ENCODE peak calls at places on chromosomes 5 and 9, in nine cellular contexts. G is mesendoderm, Y is IMR-90, Z is HepG2, B is adipocyte, Q is GM12878, I is SK-N-SH, A is neural progenitor cell, V is fibroblast of lung. F is an unnamed sample.

GRCh38 chr5:95741458-95741857 is 10.3 kb downstream of the RHOBTB3 start:
- DNase-seq in G (no peak), Y (no peak), Z (no peak), B (no peak), Q (no peak), I (no peak), A (no peak), V (no peak), F (no peak)

GRCh38 chr9:129761293-129761900 is 8.6 kb upstream of the PTGES start:
- DNase-seq in G (no peak), Y (peak; percentile 92), Z (no peak), B (peak; percentile 75), Q (no peak), I (no peak), A (no peak), V (peak; percentile 94), F (peak; percentile 50)

GRCh38 chr9:93304574-93305496 is 120.9 kb downstream of the WNK2 start:
- DNase-seq in G (peak; percentile 82), Y (peak; percentile 41), Z (peak; percentile 72), B (peak; percentile 75), Q (no peak), I (peak; percentile 87), A (peak; percentile 81), V (peak; percentile 50), F (peak; percentile 13)

GRCh38 chr9:126489604-126490593 is 123.8 kb upstream of the LMX1B start:
- DNase-seq in G (no peak), Y (no peak), Z (no peak), B (no peak), Q (no peak), I (no peak), A (peak; percentile 20), V (no peak), F (no peak)

GRCh38 chr5:1460054-1460682 is 14.9 kb upstream of the SLC6A3 start:
- DNase-seq in G (no peak), Y (no peak), Z (no peak), B (no peak), Q (no peak), I (peak; percentile 24), A (no peak), V (no peak), F (no peak)

GRCh38 chr5:62593331-62593730 is 14.7 kb downstream of the LRRC70 start:
- DNase-seq in G (no peak), Y (peak; percentile 52), Z (no peak), B (peak; percentile 38), Q (no peak), I (no peak), A (no peak), V (peak; percentile 20), F (no peak)

GRCh38 chr9:88183798-88184495 is 45.7 kb upstream of the SPATA31C2 start:
- DNase-seq in G (no peak), Y (no peak), Z (no peak), B (no peak), Q (no peak), I (no peak), A (no peak), V (no peak), F (peak; percentile 11)

GRCh38 chr5:138022912-138023311 is 10.0 kb downstream of the FAM13B start:
- DNase-seq in G (peak; percentile 44), Y (no peak), Z (no peak), B (no peak), Q (no peak), I (no peak), A (no peak), V (no peak), F (no peak)

GRCh38 chr5:159905496-159905895 is 10.8 kb upstream of the ADRA1B start:
- DNase-seq in G (no peak), Y (peak; percentile 86), Z (no peak), B (peak; percentile 73), Q (no peak), I (no peak), A (no peak), V (peak; percentile 48), F (peak; percentile 99)

GRCh38 chr9:114525505-114525904 is 20.2 kb upstream of the WHRN start:
- DNase-seq in G (no peak), Y (peak; percentile 82), Z (no peak), B (peak; percentile 60), Q (no peak), I (no peak), A (no peak), V (peak; percentile 54), F (peak; percentile 80)

GRCh38 chr5:9058666-9059065 is 487.2 kb downstream of the SEMA5A start:
- DNase-seq in G (no peak), Y (peak; percentile 44), Z (no peak), B (peak; percentile 16), Q (no peak), I (no peak), A (no peak), V (no peak), F (no peak)

GRCh38 chr9:79382044-79382443 is 189.7 kb upstream of the TLE4 start:
- DNase-seq in G (peak; percentile 20), Y (no peak), Z (no peak), B (no peak), Q (no peak), I (no peak), A (peak; percentile 41), V (no peak), F (no peak)

GRCh38 chr9:109730228-109730627 is 49.8 kb upstream of the PALM2AKAP2 start:
- DNase-seq in G (no peak), Y (no peak), Z (no peak), B (peak; percentile 81), Q (no peak), I (no peak), A (no peak), V (no peak), F (no peak)

GRCh38 chr5:108801776-108802175 is 54.1 kb downstream of the FER start:
- DNase-seq in G (no peak), Y (peak; percentile 97), Z (peak; percentile 40), B (peak; percentile 84), Q (no peak), I (no peak), A (no peak), V (peak; percentile 89), F (peak; percentile 95)

GRCh38 chr5:134626369-134627014 is 6.1 kb downstream of the SAR1B start:
- DNase-seq in G (no peak), Y (peak; percentile 63), Z (peak; percentile 57), B (peak; percentile 18), Q (no peak), I (no peak), A (no peak), V (peak; percentile 75), F (no peak)

GRCh38 chr9:98081477-98082219 is 25.1 kb downstream of the NANS start:
- DNase-seq in G (no peak), Y (peak; percentile 50), Z (peak; percentile 55), B (peak; percentile 53), Q (no peak), I (no peak), A (no peak), V (no peak), F (no peak)

GRCh38 chr5:119537704-119538103 is 85.4 kb downstream of the HSD17B4 start:
- DNase-seq in G (peak; percentile 48), Y (peak; percentile 3), Z (no peak), B (no peak), Q (peak; percentile 83), I (no peak), A (no peak), V (no peak), F (peak; percentile 73)

GRCh38 chr5:78496373-78496772 is 136.0 kb downstream of the SCAMP1 start:
- DNase-seq in G (peak; percentile 50), Y (peak; percentile 67), Z (peak; percentile 15), B (peak; percentile 61), Q (no peak), I (no peak), A (no peak), V (peak; percentile 39), F (no peak)

GRCh38 chr5:132055441-132055807 is 5.0 kb upstream of the IL3 start:
- DNase-seq in G (no peak), Y (no peak), Z (no peak), B (no peak), Q (no peak), I (no peak), A (no peak), V (no peak), F (no peak)

GRCh38 chr9:129486496-129487306 is 134.2 kb downstream of the C9orf50 start:
- DNase-seq in G (no peak), Y (peak; percentile 57), Z (no peak), B (peak; percentile 89), Q (no peak), I (peak; percentile 62), A (peak; percentile 29), V (no peak), F (peak; percentile 46)

GRCh38 chr9:82457281-82457680 is 468.7 kb downstream of the SPATA31D1 start:
- DNase-seq in G (no peak), Y (no peak), Z (no peak), B (peak; percentile 7), Q (no peak), I (no peak), A (no peak), V (no peak), F (no peak)

GRCh38 chr5:56814361-56814962 is 887 bp upstream of the MAP3K1 start:
- DNase-seq in G (peak; percentile 83), Y (no peak), Z (peak; percentile 28), B (peak; percentile 63), Q (no peak), I (peak; percentile 71), A (peak; percentile 66), V (no peak), F (no peak)

GRCh38 chr5:39176740-39177628 is 42.4 kb downstream of the FYB1 start:
- DNase-seq in G (no peak), Y (no peak), Z (no peak), B (no peak), Q (peak; percentile 17), I (no peak), A (no peak), V (no peak), F (no peak)
- H3K9ac ChIP-seq in G (no peak overlapping the region), Y (no peak overlapping the region), Z (no peak overlapping the region), B (no peak overlapping the region), Q (no peak overlapping the region), I (no peak overlapping the region), A (no peak overlapping the region), V (no peak overlapping the region), F (no peak overlapping the region)

DNA sequence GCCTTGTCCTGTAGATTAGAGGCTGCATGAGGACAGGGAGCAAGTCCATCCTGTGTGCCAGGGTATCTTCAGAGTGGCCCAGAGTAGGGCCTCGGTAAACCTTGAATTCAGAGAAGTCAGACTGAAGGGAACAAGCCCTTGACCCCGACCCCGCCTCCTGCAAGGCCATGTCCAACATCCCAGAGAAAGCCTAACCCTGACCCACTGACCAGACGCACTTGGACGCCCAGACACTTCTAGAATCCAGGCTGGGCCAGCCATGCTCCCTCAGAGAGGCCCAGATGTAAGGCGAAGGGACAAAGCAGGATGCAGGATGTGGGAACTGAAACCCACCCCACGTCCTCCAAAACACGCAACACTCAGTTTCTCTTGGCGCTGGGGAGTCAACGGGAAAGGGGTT is 13.2 kb downstream of the TNIP1 start:
- DNase-seq in G (no peak), Y (no peak), Z (no peak), B (no peak), Q (no peak), I (no peak), A (no peak), V (no peak), F (no peak)
- H3K9ac ChIP-seq in G (no peak overlapping the region), Y (no peak overlapping the region), Z (no peak overlapping the region), B (no peak overlapping the region), Q (peak overlapping the region; percentile 50), I (no peak overlapping the region), A (no peak overlapping the region), V (no peak overlapping the region), F (no peak overlapping the region)

GRCh38 chr5:142827934-142828576 is 57.9 kb downstream of the ARHGAP26 start:
- DNase-seq in G (no peak), Y (peak; percentile 59), Z (no peak), B (no peak), Q (no peak), I (no peak), A (no peak), V (peak; percentile 27), F (peak; percentile 56)
- H3K9ac ChIP-seq in G (no peak overlapping the region), Y (no peak overlapping the region), Z (no peak overlapping the region), B (no peak overlapping the region), Q (no peak overlapping the region), I (no peak overlapping the region), A (no peak overlapping the region), V (no peak overlapping the region), F (no peak overlapping the region)

GRCh38 chr5:34892414-34892813 is 22.9 kb downstream of the RAD1 start:
- DNase-seq in G (no peak), Y (no peak), Z (no peak), B (no peak), Q (no peak), I (no peak), A (no peak), V (no peak), F (no peak)
- H3K9ac ChIP-seq in G (no peak overlapping the region), Y (no peak overlapping the region), Z (no peak overlapping the region), B (peak overlapping the region; percentile 19), Q (no peak overlapping the region), I (no peak overlapping the region), A (no peak overlapping the region), V (no peak overlapping the region), F (no peak overlapping the region)